ENCODE peak calls at places on chromosomes 7 and 10, in eight cellular contexts. One of them, this sample, is unnamed. For H3K36me3, the result is how much of the 10 kb centered on the place peaks cover.

GRCh38 chr7:80133361-80134104 is 1.1 kb upstream of the GNAI1 start:
- DNase-seq in SJSA1: no peak
- DNase-seq in astrocyte: no peak
- DNase-seq in ovary: no peak
- DNase-seq in upper lobe of right lung: no peak
- DNase-seq in brain microvascular endothelial cell: no peak
- DNase-seq in neuronal stem cell: no peak
- DNase-seq in fibroblast of lung: no peak
- DNase-seq in this sample: peak

GRCh38 chr7:112135815-112136706 is 70.1 kb downstream of the DOCK4 start:
- DNase-seq in fibroblast of lung: no peak
- DNase-seq in astrocyte: no peak
- DNase-seq in upper lobe of right lung: no peak
- DNase-seq in brain microvascular endothelial cell: no peak
- DNase-seq in neuronal stem cell: no peak
- DNase-seq in ovary: no peak
- DNase-seq in SJSA1: no peak
- DNase-seq in this sample: no peak

GRCh38 chr10:49138361-49138891 is 4.6 kb upstream of the FAM170B start:
- DNase-seq in SJSA1: peak
- DNase-seq in astrocyte: peak
- DNase-seq in ovary: peak
- DNase-seq in brain microvascular endothelial cell: peak
- DNase-seq in neuronal stem cell: no peak
- DNase-seq in fibroblast of lung: peak
- DNase-seq in upper lobe of right lung: no peak
- DNase-seq in this sample: no peak

GRCh38 chr7:926061-927030 is 28.1 kb downstream of the ADAP1 start:
- DNase-seq in brain microvascular endothelial cell: no peak
- DNase-seq in ovary: peak
- DNase-seq in neuronal stem cell: no peak
- DNase-seq in SJSA1: peak
- DNase-seq in astrocyte: no peak
- DNase-seq in fibroblast of lung: no peak
- DNase-seq in upper lobe of right lung: peak
- DNase-seq in this sample: no peak

GRCh38 chr10:128631801-128632241 is 505.6 kb upstream of the MKI67 start:
- DNase-seq in astrocyte: no peak
- DNase-seq in SJSA1: no peak
- DNase-seq in brain microvascular endothelial cell: peak
- DNase-seq in neuronal stem cell: peak
- DNase-seq in upper lobe of right lung: no peak
- DNase-seq in fibroblast of lung: peak
- DNase-seq in ovary: no peak
- DNase-seq in this sample: peak

GRCh38 chr7:132121987-132122386 is 454.3 kb downstream of the PLXNA4 start:
- DNase-seq in ovary: no peak
- DNase-seq in astrocyte: no peak
- DNase-seq in SJSA1: no peak
- DNase-seq in brain microvascular endothelial cell: no peak
- DNase-seq in neuronal stem cell: no peak
- DNase-seq in upper lobe of right lung: no peak
- DNase-seq in fibroblast of lung: no peak
- DNase-seq in this sample: no peak

GRCh38 chr10:97596101-97597055 is 6.9 kb downstream of the C10orf62 start:
- DNase-seq in upper lobe of right lung: no peak
- DNase-seq in fibroblast of lung: peak
- DNase-seq in brain microvascular endothelial cell: peak
- DNase-seq in ovary: no peak
- DNase-seq in SJSA1: peak
- DNase-seq in neuronal stem cell: no peak
- DNase-seq in astrocyte: peak
- DNase-seq in this sample: no peak

GRCh38 chr7:150799741-150800575 is at the start of gene TMEM176B:
- DNase-seq in upper lobe of right lung: no peak
- DNase-seq in neuronal stem cell: no peak
- DNase-seq in ovary: peak
- DNase-seq in astrocyte: no peak
- DNase-seq in SJSA1: no peak
- DNase-seq in brain microvascular endothelial cell: no peak
- DNase-seq in fibroblast of lung: no peak
- DNase-seq in this sample: peak

GRCh38 chr7:157432541-157432956 is 95.7 kb downstream of the DNAJB6 start:
- DNase-seq in neuronal stem cell: peak
- DNase-seq in ovary: peak
- DNase-seq in brain microvascular endothelial cell: peak
- DNase-seq in astrocyte: peak
- DNase-seq in upper lobe of right lung: peak
- DNase-seq in fibroblast of lung: peak
- DNase-seq in SJSA1: peak
- DNase-seq in this sample: peak
- H3K4me3 ChIP-seq in neuronal stem cell: no peak
- H3K4me3 ChIP-seq in ovary: no peak
- H3K4me3 ChIP-seq in brain microvascular endothelial cell: no peak
- H3K4me3 ChIP-seq in astrocyte: no peak
- H3K4me3 ChIP-seq in upper lobe of right lung: peak
- H3K4me3 ChIP-seq in fibroblast of lung: peak
- H3K4me3 ChIP-seq in SJSA1: peak
- H3K4me3 ChIP-seq in this sample: peak

DNA sequence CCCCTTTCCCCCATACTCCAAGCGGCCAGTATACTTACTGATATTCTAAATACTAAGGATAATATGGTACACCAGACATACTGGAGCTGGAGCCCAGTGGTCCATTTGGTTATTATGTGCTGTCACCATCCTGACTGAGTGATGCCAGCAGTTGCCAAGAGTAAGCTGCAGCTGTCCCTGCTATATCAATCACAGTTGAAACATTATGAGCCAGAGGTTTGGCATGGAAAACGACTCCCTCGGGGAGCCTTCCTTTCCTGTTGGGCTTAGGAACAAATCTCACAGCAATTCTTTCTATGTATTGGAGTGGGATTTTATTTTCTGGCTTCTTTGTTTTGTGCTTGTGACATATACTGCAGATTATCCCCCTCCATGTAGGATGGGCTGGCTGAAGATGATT is 32.6 kb downstream of the STRIP2 start:
- DNase-seq in neuronal stem cell: no peak
- DNase-seq in upper lobe of right lung: no peak
- DNase-seq in astrocyte: no peak
- DNase-seq in fibroblast of lung: no peak
- DNase-seq in ovary: no peak
- DNase-seq in SJSA1: no peak
- DNase-seq in brain microvascular endothelial cell: no peak
- DNase-seq in this sample: no peak
- H3K36me3 ChIP-seq in neuronal stem cell: under half
- H3K36me3 ChIP-seq in upper lobe of right lung: under half
- H3K36me3 ChIP-seq in astrocyte: under half
- H3K36me3 ChIP-seq in fibroblast of lung: under half
- H3K36me3 ChIP-seq in ovary: under half
- H3K36me3 ChIP-seq in SJSA1: under half
- H3K36me3 ChIP-seq in brain microvascular endothelial cell: under half
- H3K36me3 ChIP-seq in this sample: under half

GRCh38 chr10:123890761-123891146 is 853 bp downstream of the CPXM2 start:
- DNase-seq in astrocyte: no peak
- DNase-seq in SJSA1: no peak
- DNase-seq in ovary: no peak
- DNase-seq in brain microvascular endothelial cell: no peak
- DNase-seq in neuronal stem cell: no peak
- DNase-seq in upper lobe of right lung: no peak
- DNase-seq in fibroblast of lung: no peak
- DNase-seq in this sample: no peak

GRCh38 chr10:123893651-123894050 is 2.0 kb upstream of the CPXM2 start:
- DNase-seq in SJSA1: no peak
- DNase-seq in brain microvascular endothelial cell: no peak
- DNase-seq in neuronal stem cell: no peak
- DNase-seq in ovary: no peak
- DNase-seq in astrocyte: no peak
- DNase-seq in upper lobe of right lung: no peak
- DNase-seq in fibroblast of lung: no peak
- DNase-seq in this sample: no peak

GRCh38 chr10:123889821-123890220 is 1.8 kb downstream of the CPXM2 start:
- DNase-seq in fibroblast of lung: no peak
- DNase-seq in brain microvascular endothelial cell: no peak
- DNase-seq in upper lobe of right lung: no peak
- DNase-seq in neuronal stem cell: no peak
- DNase-seq in astrocyte: no peak
- DNase-seq in SJSA1: no peak
- DNase-seq in ovary: no peak
- DNase-seq in this sample: no peak

GRCh38 chr10:123890246-123890645 is 1.4 kb downstream of the CPXM2 start:
- DNase-seq in brain microvascular endothelial cell: no peak
- DNase-seq in SJSA1: no peak
- DNase-seq in ovary: no peak
- DNase-seq in neuronal stem cell: no peak
- DNase-seq in fibroblast of lung: no peak
- DNase-seq in astrocyte: no peak
- DNase-seq in upper lobe of right lung: no peak
- DNase-seq in this sample: no peak

GRCh38 chr10:123891147-123892011 is at the start of gene CPXM2:
- DNase-seq in upper lobe of right lung: no peak
- DNase-seq in neuronal stem cell: no peak
- DNase-seq in fibroblast of lung: no peak
- DNase-seq in ovary: peak
- DNase-seq in astrocyte: no peak
- DNase-seq in brain microvascular endothelial cell: no peak
- DNase-seq in SJSA1: no peak
- DNase-seq in this sample: peak
- H3K4me3 ChIP-seq in upper lobe of right lung: peak
- H3K4me3 ChIP-seq in neuronal stem cell: no peak
- H3K4me3 ChIP-seq in fibroblast of lung: no peak
- H3K4me3 ChIP-seq in ovary: peak
- H3K4me3 ChIP-seq in astrocyte: no peak
- H3K4me3 ChIP-seq in brain microvascular endothelial cell: no peak
- H3K4me3 ChIP-seq in SJSA1: no peak
- H3K4me3 ChIP-seq in this sample: peak

GRCh38 chr7:115694424-115694823 is 336.1 kb downstream of the TFEC start:
- DNase-seq in astrocyte: no peak
- DNase-seq in ovary: no peak
- DNase-seq in fibroblast of lung: no peak
- DNase-seq in neuronal stem cell: no peak
- DNase-seq in upper lobe of right lung: no peak
- DNase-seq in brain microvascular endothelial cell: no peak
- DNase-seq in SJSA1: no peak
- DNase-seq in this sample: no peak
- H3K36me3 ChIP-seq in astrocyte: under half
- H3K36me3 ChIP-seq in ovary: under half
- H3K36me3 ChIP-seq in fibroblast of lung: under half
- H3K36me3 ChIP-seq in neuronal stem cell: under half
- H3K36me3 ChIP-seq in upper lobe of right lung: under half
- H3K36me3 ChIP-seq in brain microvascular endothelial cell: under half
- H3K36me3 ChIP-seq in SJSA1: under half
- H3K36me3 ChIP-seq in this sample: under half

GRCh38 chr10:89838002-89838615 is 136.7 kb downstream of the KIF20B start:
- DNase-seq in brain microvascular endothelial cell: no peak
- DNase-seq in astrocyte: no peak
- DNase-seq in upper lobe of right lung: no peak
- DNase-seq in SJSA1: no peak
- DNase-seq in ovary: no peak
- DNase-seq in fibroblast of lung: peak
- DNase-seq in neuronal stem cell: no peak
- DNase-seq in this sample: peak

GRCh38 chr10:89837173-89838001 is 136.0 kb downstream of the KIF20B start:
- DNase-seq in fibroblast of lung: peak
- DNase-seq in ovary: peak
- DNase-seq in astrocyte: peak
- DNase-seq in neuronal stem cell: no peak
- DNase-seq in upper lobe of right lung: peak
- DNase-seq in SJSA1: no peak
- DNase-seq in brain microvascular endothelial cell: no peak
- DNase-seq in this sample: peak

GRCh38 chr10:89836840-89837172 is 135.4 kb downstream of the KIF20B start:
- DNase-seq in fibroblast of lung: no peak
- DNase-seq in neuronal stem cell: no peak
- DNase-seq in astrocyte: no peak
- DNase-seq in brain microvascular endothelial cell: no peak
- DNase-seq in ovary: no peak
- DNase-seq in upper lobe of right lung: no peak
- DNase-seq in SJSA1: no peak
- DNase-seq in this sample: no peak
- H3K4me3 ChIP-seq in fibroblast of lung: peak
- H3K4me3 ChIP-seq in neuronal stem cell: no peak
- H3K4me3 ChIP-seq in astrocyte: peak
- H3K4me3 ChIP-seq in brain microvascular endothelial cell: peak
- H3K4me3 ChIP-seq in ovary: peak
- H3K4me3 ChIP-seq in upper lobe of right lung: peak
- H3K4me3 ChIP-seq in SJSA1: no peak
- H3K4me3 ChIP-seq in this sample: peak

DNA sequence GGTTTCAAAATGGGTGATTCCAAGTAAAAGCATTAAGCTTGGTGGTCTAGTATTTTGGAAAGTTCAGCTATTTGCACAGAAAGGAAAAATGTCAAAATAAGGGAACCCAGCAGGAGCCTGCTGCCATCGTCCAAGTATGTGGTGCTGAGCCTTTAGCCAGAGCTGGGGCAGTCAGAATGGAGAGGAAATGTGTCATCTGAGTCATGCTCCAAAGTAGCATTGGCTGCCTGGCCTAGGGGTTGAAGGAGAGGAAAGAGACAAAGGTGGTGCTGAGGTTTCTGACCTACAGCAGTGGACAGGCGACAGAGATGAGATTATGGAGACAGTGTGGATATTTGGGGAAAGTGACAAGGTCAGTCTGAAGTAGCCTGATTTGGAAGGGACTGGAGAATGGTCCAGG is 103.9 kb downstream of the PLCE1 start:
- DNase-seq in ovary: no peak
- DNase-seq in brain microvascular endothelial cell: peak
- DNase-seq in neuronal stem cell: no peak
- DNase-seq in fibroblast of lung: no peak
- DNase-seq in astrocyte: no peak
- DNase-seq in upper lobe of right lung: no peak
- DNase-seq in SJSA1: no peak
- DNase-seq in this sample: no peak
- H3K36me3 ChIP-seq in ovary: under half
- H3K36me3 ChIP-seq in brain microvascular endothelial cell: under half
- H3K36me3 ChIP-seq in neuronal stem cell: under half
- H3K36me3 ChIP-seq in fibroblast of lung: under half
- H3K36me3 ChIP-seq in astrocyte: under half
- H3K36me3 ChIP-seq in upper lobe of right lung: under half
- H3K36me3 ChIP-seq in SJSA1: under half
- H3K36me3 ChIP-seq in this sample: under half